ENCODE peak calls at places on chromosomes 3 and 15, in eight cellular contexts. W is epithelial cell of prostate, N is dermis microvascular lymphatic vessel endothelial cell, H is nucleus accumbens, E is Daoy, D is AG08396, R is GM04504, Q is GM12891. V is an unnamed sample.

GRCh38 chr15:47813985-47814384 is 96.7 kb downstream of the SEMA6D start:
- DNase-seq in Q (peak; percentile 9), W (no peak), E (no peak), R (no peak), D (no peak), N (no peak), H (no peak), V (no peak)

GRCh38 chr15:53072077-53072476 is 281.9 kb upstream of the ONECUT1 start:
- DNase-seq in R (no peak), D (peak; percentile 8), E (peak; percentile 5), N (no peak), Q (no peak), W (peak; percentile 84), H (no peak), V (peak; percentile 98)

GRCh38 chr3:119529883-119530282 is 29.5 kb downstream of the CD80 start:
- DNase-seq in R (peak; percentile 61), N (no peak), D (peak; percentile 48), Q (no peak), E (no peak), H (no peak), W (no peak), V (no peak)

GRCh38 chr3:154430014-154430413 is at the start of gene GPR149:
- DNase-seq in W (no peak), R (no peak), E (no peak), H (peak; percentile 22), Q (no peak), D (no peak), N (no peak), V (no peak)

GRCh38 chr3:126117786-126118185 is 33.9 kb upstream of the SLC41A3 start:
- DNase-seq in E (no peak), D (no peak), H (no peak), W (no peak), N (no peak), Q (no peak), R (no peak), V (no peak)

GRCh38 chr3:171245796-171246453 is 214.3 kb downstream of the TNIK start:
- DNase-seq in H (no peak), W (no peak), R (no peak), Q (no peak), E (no peak), N (no peak), D (no peak), V (no peak)

GRCh38 chr3:69084326-69084667 is 440 bp upstream of the ARL6IP5 start:
- DNase-seq in E (peak; percentile 71), H (no peak), W (peak; percentile 54), R (peak; percentile 74), D (peak; percentile 48), N (peak; percentile 72), Q (no peak), V (no peak)

GRCh38 chr15:55894406-55894965 is 98.9 kb downstream of the NEDD4 start:
- DNase-seq in H (no peak), Q (no peak), R (no peak), D (no peak), E (no peak), N (no peak), W (no peak), V (no peak)

GRCh38 chr3:9452417-9452816 is 55.0 kb downstream of the SETD5 start:
- DNase-seq in D (no peak), W (no peak), Q (no peak), R (no peak), N (no peak), H (no peak), E (no peak), V (no peak)

GRCh38 chr3:195030791-195031321 is 240.1 kb downstream of the XXYLT1 start:
- DNase-seq in Q (no peak), N (peak; percentile 83), W (peak; percentile 74), H (no peak), E (peak; percentile 92), D (no peak), R (no peak), V (no peak)

GRCh38 chr3:85342915-85343314 is 384.1 kb downstream of the CADM2 start:
- DNase-seq in E (peak; percentile 2), H (no peak), N (no peak), Q (no peak), W (no peak), D (no peak), R (no peak), V (no peak)

GRCh38 chr15:72758195-72758594 is 25.4 kb downstream of the ADPGK start:
- DNase-seq in R (peak; percentile 76), N (no peak), E (peak; percentile 89), Q (no peak), W (peak; percentile 29), H (no peak), D (peak; percentile 82), V (no peak)

GRCh38 chr15:29698030-29698701 is 124.1 kb downstream of the TJP1 start:
- DNase-seq in W (peak; percentile 74), H (no peak), E (peak; percentile 91), D (no peak), Q (no peak), R (no peak), N (peak; percentile 30), V (no peak)

GRCh38 chr15:36601497-36601932 is 22.1 kb downstream of the CDIN1 start:
- DNase-seq in E (peak; percentile 58), R (peak; percentile 77), Q (no peak), D (peak; percentile 70), N (no peak), H (no peak), W (no peak), V (no peak)

GRCh38 chr3:170605490-170605889 is 19.6 kb upstream of the SLC7A14 start:
- DNase-seq in W (no peak), E (no peak), Q (no peak), D (no peak), N (no peak), H (no peak), R (no peak), V (no peak)

GRCh38 chr3:113151475-113152031 is 59.8 kb upstream of the BOC start:
- DNase-seq in Q (no peak), D (no peak), H (no peak), R (peak; percentile 58), N (no peak), W (no peak), E (peak; percentile 59), V (peak; percentile 38)

GRCh38 chr15:90557147-90557546 is 27.4 kb downstream of the CRTC3 start:
- DNase-seq in Q (no peak), H (peak; percentile 40), D (no peak), R (no peak), N (no peak), E (no peak), W (no peak), V (no peak)

GRCh38 chr3:2172561-2173171 is 74.0 kb downstream of the CNTN4 start:
- DNase-seq in N (no peak), R (no peak), H (no peak), D (no peak), Q (no peak), E (no peak), W (no peak), V (no peak)

GRCh38 chr15:85339976-85340665 is 40.3 kb upstream of the AKAP13 start:
- DNase-seq in H (no peak), Q (no peak), N (no peak), R (no peak), W (no peak), E (no peak), D (no peak), V (no peak)

GRCh38 chr15:70538278-70538677 is 225.1 kb downstream of the UACA start:
- DNase-seq in E (no peak), N (no peak), W (no peak), H (no peak), R (no peak), Q (no peak), D (no peak), V (no peak)

GRCh38 chr3:37986479-37987314 is 3.9 kb upstream of the VILL start:
- DNase-seq in N (no peak), R (no peak), H (no peak), Q (no peak), W (no peak), E (no peak), D (no peak), V (peak; percentile 97)

GRCh38 chr3:46848271-46849097 is 14.8 kb downstream of the MYL3 start:
- DNase-seq in D (peak; percentile 42), N (no peak), E (peak; percentile 69), H (no peak), Q (no peak), R (no peak), W (no peak), V (peak; percentile 10)

GRCh38 chr3:89000886-89001285 is 106.5 kb upstream of the EPHA3 start:
- DNase-seq in Q (no peak), N (no peak), R (no peak), W (no peak), E (no peak), H (no peak), D (no peak), V (no peak)

GRCh38 chr15:83210619-83211018 is 3.0 kb upstream of the HDGFL3 start:
- DNase-seq in E (peak; percentile 39), Q (no peak), H (no peak), W (peak; percentile 84), N (peak; percentile 47), R (peak; percentile 72), D (peak; percentile 12), V (peak; percentile 55)

GRCh38 chr3:172213765-172214358 is 174.5 kb downstream of the FNDC3B start:
- DNase-seq in R (no peak), D (no peak), H (no peak), E (no peak), Q (no peak), W (no peak), N (no peak), V (no peak)

GRCh38 chr3:194497799-194498575 is 11.2 kb upstream of the ATP13A3 start:
- DNase-seq in H (no peak), E (peak; percentile 40), R (no peak), D (no peak), W (no peak), Q (no peak), N (no peak), V (no peak)

GRCh38 chr15:68507447-68507846 is 71.3 kb upstream of the CORO2B start:
- DNase-seq in N (no peak), E (no peak), R (no peak), H (no peak), W (no peak), D (no peak), Q (no peak), V (no peak)

V was measured in body of pancreas.